ENCODE peak calls at places on chromosome 13, in eight cellular contexts. Q is H1, B is heart left ventricle, D is tibial artery, G is thyroid gland, J is PC-3, R is esophagus muscularis mucosa, X is mammary epithelial cell. Y is an unnamed sample.
A peak's percentile ranks its signal among the peaks of the same experiment; 100 is the strongest.

GRCh38 chr13:50732712-50733111 is 110.8 kb downstream of the DLEU7 start:
- DNase-seq in J (no peak), D (no peak), Q (no peak), X (peak; percentile 87), G (no peak), B (no peak), R (no peak), Y (no peak)

GRCh38 chr13:76654263-76654662 is 231.9 kb downstream of the KCTD12 start:
- DNase-seq in G (no peak), B (no peak), X (no peak), Q (no peak), R (no peak), D (no peak), J (no peak), Y (no peak)

GRCh38 chr13:38979891-38980627 is 10.6 kb downstream of the STOML3 start:
- DNase-seq in Q (no peak), X (no peak), D (no peak), R (no peak), G (no peak), B (peak; percentile 57), J (no peak), Y (no peak)

GRCh38 chr13:106917024-106917491 is 349.1 kb upstream of the ARGLU1 start:
- DNase-seq in X (no peak), Q (no peak), B (peak; percentile 61), R (no peak), G (no peak), D (no peak), J (no peak), Y (peak; percentile 18)

GRCh38 chr13:21171420-21171819 is 4.9 kb downstream of the SKA3 start:
- DNase-seq in R (no peak), J (no peak), B (no peak), D (no peak), G (no peak), Q (no peak), X (no peak), Y (no peak)

GRCh38 chr13:59666504-59666903 is 497.2 kb downstream of the DIAPH3 start:
- DNase-seq in J (no peak), R (no peak), D (no peak), X (no peak), Q (no peak), G (no peak), B (no peak), Y (no peak)

GRCh38 chr13:64154514-64154913 is 2738.9 kb upstream of the PCDH20 start:
- DNase-seq in G (no peak), D (no peak), B (no peak), X (no peak), J (peak; percentile 28), R (no peak), Q (no peak), Y (no peak)

GRCh38 chr13:113997845-113998751 is 24.2 kb upstream of the C13orf46 start:
- DNase-seq in D (peak; percentile 88), X (no peak), B (peak; percentile 50), J (peak; percentile 8), R (no peak), G (peak; percentile 85), Q (no peak), Y (peak; percentile 34)

GRCh38 chr13:99425485-99426341 is 75.6 kb upstream of the TM9SF2 start:
- DNase-seq in J (no peak), D (no peak), R (no peak), G (peak; percentile 28), Q (no peak), X (no peak), B (no peak), Y (peak; percentile 81)

GRCh38 chr13:59680429-59681024 is 483.2 kb downstream of the DIAPH3 start:
- DNase-seq in Q (no peak), X (peak; percentile 15), R (no peak), D (no peak), G (no peak), B (no peak), J (peak; percentile 39), Y (no peak)

DNA sequence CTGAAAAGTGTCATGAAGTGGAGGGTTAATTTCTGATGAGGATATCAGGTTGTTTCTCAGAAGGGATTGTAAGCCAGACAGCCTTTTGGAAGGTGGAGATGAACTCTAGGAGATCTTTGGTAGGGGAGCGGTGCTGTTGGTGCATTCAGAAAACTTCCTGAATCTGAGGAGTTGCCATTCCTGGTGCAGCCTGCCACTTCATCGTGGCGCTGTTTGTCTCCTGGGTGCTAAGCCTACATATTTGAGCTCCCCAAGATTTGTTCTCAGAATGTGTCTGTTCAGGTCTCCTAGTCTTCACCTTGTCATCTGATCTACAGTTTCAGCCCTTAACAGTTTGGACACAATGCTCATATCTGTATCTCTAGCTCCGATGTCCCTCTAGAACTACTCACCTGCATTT is 285.6 kb downstream of the MTUS2 start:
- DNase-seq in B (no peak), D (no peak), X (no peak), R (no peak), J (no peak), G (no peak), Q (no peak), Y (no peak)
- TF ChIP-seq CTCF in B (no peak), D (no peak), X (no peak), R (no peak), J (peak; percentile 34), G (no peak), Q (peak; percentile 53), Y (no peak)

DNA sequence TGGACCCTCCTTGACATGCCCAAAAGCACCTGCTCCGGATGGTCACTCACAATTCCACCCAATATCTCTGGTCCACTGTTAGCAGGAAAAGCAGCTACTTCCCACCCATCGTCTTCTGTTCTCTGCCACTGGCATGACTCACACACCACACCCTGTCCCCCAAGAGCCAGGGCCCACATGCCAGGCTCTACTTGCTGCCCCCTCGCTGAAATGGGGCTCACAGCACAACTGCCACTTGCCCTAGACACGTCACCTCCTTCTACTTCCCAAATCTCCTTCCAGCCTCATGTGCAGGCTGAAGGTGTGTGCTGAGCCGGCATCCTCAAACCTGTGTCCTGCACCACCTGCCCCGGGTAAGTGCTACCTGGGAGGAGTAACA is 65.0 kb downstream of the TBC1D4 start:
- DNase-seq in R (no peak), X (no peak), Q (no peak), G (no peak), J (peak; percentile 23), B (no peak), D (no peak), Y (no peak)
- H3K4me1 ChIP-seq in R (peaks cover 72% of the 10 kb centered on the region), X (peaks cover 30% of the 10 kb centered on the region), Q (peaks cover 6% of the 10 kb centered on the region), G (peaks cover 68% of the 10 kb centered on the region), J (peaks cover 57% of the 10 kb centered on the region), B (peaks cover 19% of the 10 kb centered on the region), D (peaks cover 19% of the 10 kb centered on the region), Y (no peaks in the 10 kb centered on the region)

DNA sequence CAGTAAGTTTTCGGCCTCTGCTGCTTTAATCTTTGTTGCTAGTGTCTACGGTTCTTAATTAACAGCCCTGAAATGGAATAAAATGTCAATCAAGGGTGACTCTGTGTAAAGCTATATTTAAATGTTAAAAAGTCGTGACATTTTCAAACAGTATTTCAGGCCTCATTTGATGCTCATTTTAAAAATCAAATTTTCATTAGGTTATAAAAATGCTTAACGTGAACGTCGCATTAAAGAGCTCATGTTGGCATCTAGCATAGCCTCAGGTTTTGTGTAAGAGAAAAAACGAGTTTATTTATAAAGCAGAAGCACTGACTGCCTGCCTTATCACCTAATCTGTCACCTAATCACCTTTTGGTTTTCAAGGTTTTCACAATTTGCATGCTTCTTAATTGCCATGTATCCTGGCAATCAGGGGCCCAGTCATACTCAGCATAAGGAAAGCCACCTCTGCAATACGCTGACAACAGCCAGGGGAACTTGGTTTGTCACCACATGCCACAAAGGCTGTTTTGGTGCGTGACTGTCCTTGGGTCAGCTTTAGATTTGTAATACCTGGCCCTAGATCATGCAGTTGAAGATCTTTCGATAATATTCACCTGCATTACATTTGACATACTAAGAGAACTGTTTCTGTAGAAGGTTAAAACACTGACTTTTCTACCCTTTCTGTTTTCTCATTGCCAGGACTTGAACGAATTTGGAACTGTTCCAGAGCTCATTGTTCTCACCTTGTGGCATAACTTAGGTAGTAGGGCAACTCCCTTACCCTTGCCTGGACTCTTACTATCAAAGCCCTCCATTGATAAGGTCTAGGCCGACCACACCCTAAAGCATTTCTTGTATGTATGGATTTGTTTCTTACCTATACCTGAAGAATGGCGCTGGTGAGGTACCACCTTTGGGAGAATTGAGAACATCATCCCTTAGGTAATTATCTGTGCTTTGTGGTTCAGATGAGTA is 112.5 kb downstream of the TEX26 start:
- DNase-seq in J (peak; percentile 18), R (no peak), Q (no peak), X (peak; percentile 42), D (no peak), B (no peak), G (no peak), Y (peak; percentile 31)
- TF ChIP-seq CTCF in J (peak; percentile 12), R (no peak), Q (no peak), X (no peak), D (no peak), B (no peak), G (no peak), Y (no peak)

GRCh38 chr13:46577656-46578589 is 25.0 kb downstream of the LRCH1 start:
- DNase-seq in J (no peak), G (no peak), B (no peak), Q (no peak), R (no peak), X (no peak), D (no peak), Y (no peak)

GRCh38 chr13:46582190-46582589 is 29.2 kb downstream of the LRCH1 start:
- DNase-seq in D (no peak), Q (no peak), X (no peak), G (no peak), J (no peak), R (no peak), B (no peak), Y (no peak)

GRCh38 chr13:46575843-46576242 is 22.9 kb downstream of the LRCH1 start:
- DNase-seq in R (no peak), X (peak; percentile 64), B (no peak), J (peak; percentile 53), Q (no peak), G (no peak), D (no peak), Y (no peak)

GRCh38 chr13:46578590-46578975 is 25.6 kb downstream of the LRCH1 start:
- DNase-seq in D (no peak), G (no peak), Q (no peak), J (no peak), B (no peak), R (no peak), X (no peak), Y (no peak)

GRCh38 chr13:46580362-46580839 is 27.4 kb downstream of the LRCH1 start:
- DNase-seq in B (no peak), X (no peak), Q (no peak), G (no peak), R (no peak), D (no peak), J (no peak), Y (no peak)
- H3K4me1 ChIP-seq in B (peaks cover 44% of the 10 kb centered on the region), X (peaks cover 20% of the 10 kb centered on the region), Q (no peaks in the 10 kb centered on the region), G (peaks cover 7% of the 10 kb centered on the region), R (peaks cover 94% of the 10 kb centered on the region), D (peaks cover 42% of the 10 kb centered on the region), J (peaks cover 14% of the 10 kb centered on the region), Y (peaks cover 11% of the 10 kb centered on the region)

Y was measured in mucosa of descending colon.